ENCODE peak calls at places on chromosome 12, in ten cellular contexts. X is T-helper 9 cell; N is uterus; R is fibroblast of gingiva; I is HEK293T; A is ecto neural progenitor cell; P is AG20443; J is stimulated activated CD4-positive, alpha-beta T cell treated with anti-CD3 and anti-CD28 coated beads, Interleukin-1b, Interleukin-23, amount 100 ng/mL, for 48 hours; C is fibroblast of mammary gland; T is kidney. Z is an unnamed sample.
A peak's percentile ranks its signal among the peaks of the same experiment; 100 is the strongest.

GRCh38 chr12:47843226-47843980 is 23.7 kb upstream of the HDAC7 start:
- DNase-seq in C (no peak), T (no peak), J (no peak), R (no peak), A (no peak), I (no peak), P (no peak), N (no peak), X (no peak), Z (no peak)

GRCh38 chr12:13223176-13223806 is 26.8 kb downstream of the EMP1 start:
- DNase-seq in R (peak; percentile 93), T (no peak), A (peak; percentile 37), C (peak; percentile 94), X (no peak), P (peak; percentile 71), N (no peak), J (no peak), I (no peak), Z (no peak)

GRCh38 chr12:8065991-8066594 is at the start of gene C3AR1:
- DNase-seq in X (peak; percentile 36), N (no peak), R (no peak), J (peak; percentile 25), A (no peak), P (peak; percentile 41), C (peak; percentile 64), T (no peak), I (no peak), Z (peak; percentile 63)

GRCh38 chr12:42735869-42736361 is 146.4 kb upstream of the PRICKLE1 start:
- DNase-seq in R (no peak), I (no peak), T (no peak), X (no peak), N (no peak), A (no peak), C (no peak), P (peak; percentile 20), J (no peak), Z (no peak)

GRCh38 chr12:3658327-3659163 is 94.4 kb downstream of the CRACR2A start:
- DNase-seq in J (peak; percentile 12), A (peak; percentile 76), N (no peak), I (no peak), T (no peak), X (peak; percentile 11), P (peak; percentile 69), C (peak; percentile 47), R (no peak), Z (peak; percentile 56)

GRCh38 chr12:113747048-113747447 is 219.1 kb downstream of the RBM19 start:
- DNase-seq in J (no peak), X (no peak), C (peak; percentile 3), R (no peak), T (no peak), N (no peak), A (no peak), P (no peak), I (peak; percentile 30), Z (no peak)

GRCh38 chr12:48995061-48995879 is 3.9 kb downstream of the DDN start:
- DNase-seq in J (peak; percentile 44), C (peak; percentile 73), R (peak; percentile 71), A (peak; percentile 96), N (peak; percentile 75), T (peak; percentile 91), X (peak; percentile 49), P (peak; percentile 96), I (peak; percentile 93), Z (peak; percentile 64)

GRCh38 chr12:118650586-118650960 is 274.2 kb downstream of the SUDS3 start:
- DNase-seq in I (no peak), R (no peak), J (no peak), C (no peak), N (no peak), X (no peak), A (no peak), P (no peak), T (no peak), Z (no peak)

GRCh38 chr12:80196419-80196818 is 97.1 kb downstream of the OTOGL start:
- DNase-seq in J (no peak), I (no peak), N (no peak), X (no peak), A (no peak), R (no peak), C (no peak), P (no peak), T (no peak), Z (no peak)

GRCh38 chr12:112977641-112978040 is 678 bp upstream of the OAS2 start:
- DNase-seq in C (peak; percentile 13), T (no peak), R (no peak), N (no peak), A (peak; percentile 38), X (no peak), I (no peak), P (no peak), J (no peak), Z (peak; percentile 26)

GRCh38 chr12:11862794-11863193 is 207.9 kb upstream of the BCL2L14 start:
- DNase-seq in N (peak; percentile 42), T (no peak), A (no peak), I (no peak), X (no peak), P (peak; percentile 80), R (peak; percentile 60), C (peak; percentile 64), J (no peak), Z (no peak)

GRCh38 chr12:109927622-109928021 is 27.5 kb downstream of the TCHP start:
- DNase-seq in A (no peak), J (peak; percentile 30), P (peak; percentile 86), R (no peak), T (no peak), I (peak; percentile 77), N (no peak), C (peak; percentile 53), X (peak; percentile 25), Z (peak; percentile 56)

GRCh38 chr12:128619263-128619662 is 204.5 kb downstream of the SLC15A4 start:
- DNase-seq in P (no peak), I (no peak), R (no peak), T (no peak), X (no peak), N (no peak), A (no peak), J (no peak), C (no peak), Z (no peak)

GRCh38 chr12:41888285-41888684 is 256.4 kb downstream of the GXYLT1 start:
- DNase-seq in X (no peak), I (no peak), P (no peak), J (no peak), T (no peak), C (no peak), R (no peak), A (no peak), N (no peak), Z (no peak)